ENCODE peak calls at places on chromosomes 11 and 22, in eight cellular contexts. One of them, this sample, is unnamed.

GRCh38 chr22:24694971-24695928 is 79.3 kb downstream of the PIWIL3 start:
- DNase-seq in thyroid gland: no peak
- DNase-seq in OCI-LY7: no peak
- DNase-seq in AG10803: no peak
- DNase-seq in tibial nerve: no peak
- DNase-seq in PC-9: no peak
- DNase-seq in fibroblast of the aortic adventitia: no peak
- DNase-seq in GM13977: no peak
- DNase-seq in this sample: no peak

GRCh38 chr11:12657981-12658380 is 16.2 kb upstream of the TEAD1 start:
- DNase-seq in tibial nerve: no peak
- DNase-seq in fibroblast of the aortic adventitia: no peak
- DNase-seq in PC-9: no peak
- DNase-seq in AG10803: no peak
- DNase-seq in GM13977: no peak
- DNase-seq in thyroid gland: no peak
- DNase-seq in OCI-LY7: no peak
- DNase-seq in this sample: no peak

GRCh38 chr11:11810764-11811726 is 30.7 kb upstream of the USP47 start:
- DNase-seq in GM13977: no peak
- DNase-seq in fibroblast of the aortic adventitia: no peak
- DNase-seq in thyroid gland: no peak
- DNase-seq in tibial nerve: no peak
- DNase-seq in PC-9: no peak
- DNase-seq in OCI-LY7: no peak
- DNase-seq in AG10803: no peak
- DNase-seq in this sample: no peak

GRCh38 chr11:119371778-119372182 is 9.7 kb downstream of the USP2 start:
- DNase-seq in OCI-LY7: peak
- DNase-seq in AG10803: no peak
- DNase-seq in fibroblast of the aortic adventitia: no peak
- DNase-seq in thyroid gland: peak
- DNase-seq in PC-9: peak
- DNase-seq in tibial nerve: no peak
- DNase-seq in GM13977: no peak
- DNase-seq in this sample: no peak

GRCh38 chr11:129695543-129696308 is 119.9 kb upstream of the TMEM45B start:
- DNase-seq in tibial nerve: no peak
- DNase-seq in AG10803: peak
- DNase-seq in OCI-LY7: peak
- DNase-seq in fibroblast of the aortic adventitia: peak
- DNase-seq in PC-9: peak
- DNase-seq in thyroid gland: peak
- DNase-seq in GM13977: peak
- DNase-seq in this sample: peak

GRCh38 chr22:35642305-35642741 is 5.9 kb upstream of the APOL6 start:
- DNase-seq in PC-9: no peak
- DNase-seq in tibial nerve: no peak
- DNase-seq in AG10803: peak
- DNase-seq in GM13977: no peak
- DNase-seq in thyroid gland: no peak
- DNase-seq in fibroblast of the aortic adventitia: peak
- DNase-seq in OCI-LY7: no peak
- DNase-seq in this sample: no peak

GRCh38 chr11:63999349-64000025 is 13.2 kb downstream of the OTUB1 start:
- DNase-seq in GM13977: peak
- DNase-seq in fibroblast of the aortic adventitia: peak
- DNase-seq in tibial nerve: no peak
- DNase-seq in OCI-LY7: no peak
- DNase-seq in PC-9: no peak
- DNase-seq in thyroid gland: peak
- DNase-seq in AG10803: no peak
- DNase-seq in this sample: peak

GRCh38 chr11:8917157-8917820 is 6.3 kb downstream of the AKIP1 start:
- DNase-seq in fibroblast of the aortic adventitia: peak
- DNase-seq in AG10803: peak
- DNase-seq in tibial nerve: no peak
- DNase-seq in OCI-LY7: no peak
- DNase-seq in PC-9: no peak
- DNase-seq in GM13977: no peak
- DNase-seq in thyroid gland: peak
- DNase-seq in this sample: no peak

GRCh38 chr22:29702025-29702930 is 17.5 kb upstream of the CABP7 start:
- DNase-seq in PC-9: peak
- DNase-seq in AG10803: no peak
- DNase-seq in fibroblast of the aortic adventitia: no peak
- DNase-seq in tibial nerve: no peak
- DNase-seq in thyroid gland: peak
- DNase-seq in GM13977: no peak
- DNase-seq in OCI-LY7: peak
- DNase-seq in this sample: no peak

GRCh38 chr22:28075260-28075981 is 156.4 kb upstream of the PITPNB start:
- DNase-seq in tibial nerve: peak
- DNase-seq in GM13977: no peak
- DNase-seq in fibroblast of the aortic adventitia: peak
- DNase-seq in AG10803: peak
- DNase-seq in PC-9: no peak
- DNase-seq in thyroid gland: peak
- DNase-seq in OCI-LY7: no peak
- DNase-seq in this sample: no peak

GRCh38 chr11:2789791-2790580 is 90.2 kb upstream of the KCNQ1OT1 start:
- DNase-seq in OCI-LY7: no peak
- DNase-seq in GM13977: no peak
- DNase-seq in PC-9: no peak
- DNase-seq in tibial nerve: peak
- DNase-seq in AG10803: no peak
- DNase-seq in fibroblast of the aortic adventitia: no peak
- DNase-seq in thyroid gland: peak
- DNase-seq in this sample: no peak

GRCh38 chr11:28476053-28476452 is 367.9 kb downstream of the METTL15 start:
- DNase-seq in thyroid gland: no peak
- DNase-seq in AG10803: no peak
- DNase-seq in GM13977: no peak
- DNase-seq in tibial nerve: no peak
- DNase-seq in fibroblast of the aortic adventitia: peak
- DNase-seq in PC-9: no peak
- DNase-seq in OCI-LY7: no peak
- DNase-seq in this sample: no peak

GRCh38 chr11:95277868-95278267 is 46.9 kb upstream of the SESN3 start:
- DNase-seq in thyroid gland: no peak
- DNase-seq in PC-9: no peak
- DNase-seq in OCI-LY7: no peak
- DNase-seq in fibroblast of the aortic adventitia: no peak
- DNase-seq in tibial nerve: no peak
- DNase-seq in AG10803: no peak
- DNase-seq in GM13977: no peak
- DNase-seq in this sample: no peak
- TF ChIP-seq CTCF in thyroid gland: no peak
- TF ChIP-seq CTCF in PC-9: no peak
- TF ChIP-seq CTCF in OCI-LY7: no peak
- TF ChIP-seq CTCF in fibroblast of the aortic adventitia: no peak
- TF ChIP-seq CTCF in tibial nerve: no peak
- TF ChIP-seq CTCF in AG10803: no peak
- TF ChIP-seq CTCF in GM13977: no peak
- TF ChIP-seq CTCF in this sample: no peak

GRCh38 chr11:95788921-95789505 is 569 bp downstream of the FAM76B start:
- DNase-seq in fibroblast of the aortic adventitia: peak
- DNase-seq in OCI-LY7: peak
- DNase-seq in GM13977: peak
- DNase-seq in PC-9: peak
- DNase-seq in thyroid gland: no peak
- DNase-seq in tibial nerve: no peak
- DNase-seq in AG10803: peak
- DNase-seq in this sample: peak
- TF ChIP-seq CTCF in fibroblast of the aortic adventitia: peak
- TF ChIP-seq CTCF in OCI-LY7: peak
- TF ChIP-seq CTCF in GM13977: no peak
- TF ChIP-seq CTCF in PC-9: peak
- TF ChIP-seq CTCF in thyroid gland: no peak
- TF ChIP-seq CTCF in tibial nerve: no peak
- TF ChIP-seq CTCF in AG10803: peak
- TF ChIP-seq CTCF in this sample: peak

GRCh38 chr11:43931717-43932039 is 10.8 kb upstream of the C11orf96 start:
- DNase-seq in fibroblast of the aortic adventitia: no peak
- DNase-seq in thyroid gland: no peak
- DNase-seq in AG10803: no peak
- DNase-seq in OCI-LY7: no peak
- DNase-seq in PC-9: peak
- DNase-seq in GM13977: no peak
- DNase-seq in tibial nerve: no peak
- DNase-seq in this sample: no peak

GRCh38 chr11:43935131-43935979 is 7.1 kb upstream of the C11orf96 start:
- DNase-seq in tibial nerve: no peak
- DNase-seq in thyroid gland: no peak
- DNase-seq in fibroblast of the aortic adventitia: no peak
- DNase-seq in AG10803: no peak
- DNase-seq in OCI-LY7: no peak
- DNase-seq in PC-9: no peak
- DNase-seq in GM13977: no peak
- DNase-seq in this sample: no peak

GRCh38 chr11:43934359-43935130 is 7.9 kb upstream of the C11orf96 start:
- DNase-seq in thyroid gland: no peak
- DNase-seq in tibial nerve: no peak
- DNase-seq in PC-9: no peak
- DNase-seq in AG10803: no peak
- DNase-seq in fibroblast of the aortic adventitia: no peak
- DNase-seq in GM13977: no peak
- DNase-seq in OCI-LY7: no peak
- DNase-seq in this sample: no peak

GRCh38 chr11:43933226-43933607 is 9.2 kb upstream of the C11orf96 start:
- DNase-seq in OCI-LY7: no peak
- DNase-seq in PC-9: no peak
- DNase-seq in tibial nerve: no peak
- DNase-seq in thyroid gland: no peak
- DNase-seq in AG10803: no peak
- DNase-seq in GM13977: no peak
- DNase-seq in fibroblast of the aortic adventitia: no peak
- DNase-seq in this sample: no peak

DNA sequence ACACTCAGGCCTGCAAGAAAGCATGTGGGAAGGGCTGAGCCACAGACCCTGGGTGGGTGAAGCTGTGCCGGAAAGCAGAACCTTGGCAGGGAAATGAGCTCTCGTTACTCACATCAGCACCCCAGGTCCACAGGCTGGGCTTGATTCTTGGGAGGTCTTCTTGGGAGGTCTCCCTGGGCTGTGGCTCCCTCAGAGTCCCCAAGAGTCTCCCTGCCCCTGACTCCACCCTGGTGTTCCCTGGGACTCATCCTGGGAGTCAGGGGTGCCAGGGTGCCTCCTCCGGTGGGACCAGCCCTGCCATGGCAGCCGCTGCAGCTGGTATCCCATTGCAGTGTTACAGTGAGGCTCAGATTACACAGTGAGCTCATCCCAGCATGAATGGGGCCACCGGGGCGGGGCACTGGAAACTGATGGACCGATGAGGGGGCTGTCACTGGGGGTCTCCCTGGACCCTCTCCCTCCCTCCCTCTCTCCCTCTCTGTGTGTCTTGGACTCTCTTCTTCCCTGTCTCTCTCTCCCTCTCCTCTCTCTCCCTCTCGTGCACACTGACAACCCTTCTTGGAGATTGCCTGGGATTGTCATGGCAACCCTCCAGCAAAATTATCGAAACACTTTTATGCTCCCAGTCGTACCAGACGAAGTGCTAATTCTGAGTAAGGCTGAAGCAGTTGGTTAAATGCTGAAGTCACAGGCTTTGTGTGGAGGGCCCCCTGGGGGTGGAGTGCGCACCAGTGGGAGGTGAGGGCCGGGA is 8.7 kb upstream of the C11orf96 start:
- DNase-seq in GM13977: no peak
- DNase-seq in fibroblast of the aortic adventitia: peak
- DNase-seq in OCI-LY7: no peak
- DNase-seq in thyroid gland: no peak
- DNase-seq in tibial nerve: no peak
- DNase-seq in AG10803: no peak
- DNase-seq in PC-9: no peak
- DNase-seq in this sample: no peak
- TF ChIP-seq CTCF in GM13977: no peak
- TF ChIP-seq CTCF in fibroblast of the aortic adventitia: no peak
- TF ChIP-seq CTCF in OCI-LY7: no peak
- TF ChIP-seq CTCF in thyroid gland: no peak
- TF ChIP-seq CTCF in tibial nerve: no peak
- TF ChIP-seq CTCF in AG10803: peak
- TF ChIP-seq CTCF in PC-9: no peak
- TF ChIP-seq CTCF in this sample: no peak

GRCh38 chr11:86408845-86409244 is 34.2 kb downstream of the CCDC81 start:
- DNase-seq in AG10803: no peak
- DNase-seq in GM13977: no peak
- DNase-seq in fibroblast of the aortic adventitia: no peak
- DNase-seq in tibial nerve: no peak
- DNase-seq in thyroid gland: no peak
- DNase-seq in PC-9: no peak
- DNase-seq in OCI-LY7: no peak
- DNase-seq in this sample: no peak
- TF ChIP-seq CTCF in AG10803: peak
- TF ChIP-seq CTCF in GM13977: no peak
- TF ChIP-seq CTCF in fibroblast of the aortic adventitia: peak
- TF ChIP-seq CTCF in tibial nerve: no peak
- TF ChIP-seq CTCF in thyroid gland: no peak
- TF ChIP-seq CTCF in PC-9: peak
- TF ChIP-seq CTCF in OCI-LY7: peak
- TF ChIP-seq CTCF in this sample: no peak

GRCh38 chr11:44192701-44193100 is 97.2 kb downstream of the EXT2 start:
- DNase-seq in tibial nerve: no peak
- DNase-seq in OCI-LY7: no peak
- DNase-seq in AG10803: no peak
- DNase-seq in PC-9: no peak
- DNase-seq in thyroid gland: no peak
- DNase-seq in fibroblast of the aortic adventitia: no peak
- DNase-seq in GM13977: no peak
- DNase-seq in this sample: no peak
- TF ChIP-seq CTCF in tibial nerve: no peak
- TF ChIP-seq CTCF in OCI-LY7: no peak
- TF ChIP-seq CTCF in AG10803: no peak
- TF ChIP-seq CTCF in PC-9: no peak
- TF ChIP-seq CTCF in thyroid gland: no peak
- TF ChIP-seq CTCF in fibroblast of the aortic adventitia: no peak
- TF ChIP-seq CTCF in GM13977: no peak
- TF ChIP-seq CTCF in this sample: no peak

This sample was measured in heart right ventricle.